ENCODE peak calls at places on chromosomes 3 and 15, in eight cellular contexts. S, J, R, C, O, M, N and H are unnamed samples.

GRCh38 chr15:40325188-40325587 is 1.7 kb downstream of the INAFM2 start:
- DNase-seq in S (peak; percentile 74), J (peak; percentile 46), R (no peak), C (no peak), O (no peak), M (no peak), N (no peak), H (no peak)

GRCh38 chr3:16012086-16012485 is 162.4 kb upstream of the GALNT15 start:
- DNase-seq in S (no peak), J (no peak), R (no peak), C (no peak), O (no peak), M (no peak), N (no peak), H (no peak)

GRCh38 chr3:195546130-195546560 is 3.0 kb upstream of the PPP1R2 start:
- DNase-seq in S (peak; percentile 87), J (peak; percentile 37), R (peak; percentile 80), C (no peak), O (no peak), M (no peak), N (peak; percentile 86), H (peak; percentile 85)

GRCh38 chr15:46489276-46489675 is 854.4 kb downstream of the SQOR start:
- DNase-seq in S (no peak), J (no peak), R (no peak), C (no peak), O (no peak), M (no peak), N (no peak), H (no peak)

GRCh38 chr3:188053710-188054379 is 100.1 kb upstream of the LPP start:
- DNase-seq in S (no peak), J (no peak), R (no peak), C (no peak), O (no peak), M (no peak), N (no peak), H (no peak)

GRCh38 chr3:59821274-59821673 is 771.4 kb upstream of the CFAP20DC start:
- DNase-seq in S (no peak), J (no peak), R (no peak), C (no peak), O (no peak), M (peak; percentile 38), N (no peak), H (no peak)

GRCh38 chr3:63909431-63909830 is 2.8 kb downstream of the SCAANT1 start:
- DNase-seq in S (peak; percentile 71), J (peak; percentile 35), R (no peak), C (no peak), O (no peak), M (no peak), N (no peak), H (no peak)

GRCh38 chr3:99774467-99774866 is 43.2 kb upstream of the CMSS1 start:
- DNase-seq in S (peak; percentile 58), J (peak; percentile 53), R (no peak), C (no peak), O (no peak), M (no peak), N (no peak), H (no peak)

GRCh38 chr15:39591896-39592315 is 11.0 kb downstream of the THBS1 start:
- DNase-seq in S (no peak), J (peak; percentile 37), R (no peak), C (no peak), O (no peak), M (no peak), N (no peak), H (no peak)

GRCh38 chr15:78315686-78316085 is 16.3 kb upstream of the SKIC8 start:
- DNase-seq in S (peak; percentile 13), J (no peak), R (no peak), C (no peak), O (peak; percentile 83), M (peak; percentile 11), N (no peak), H (no peak)

GRCh38 chr3:126347543-126348161 is 9.6 kb downstream of the KLF15 start:
- DNase-seq in S (peak; percentile 78), J (no peak), R (no peak), C (no peak), O (no peak), M (no peak), N (no peak), H (peak; percentile 18)

GRCh38 chr15:69656271-69657030 is 203.8 kb downstream of the RPLP1 start:
- DNase-seq in S (no peak), J (no peak), R (no peak), C (no peak), O (no peak), M (no peak), N (no peak), H (no peak)

GRCh38 chr3:104909188-104909587 is 457.5 kb upstream of the ALCAM start:
- DNase-seq in S (peak; percentile 67), J (peak; percentile 63), R (no peak), C (no peak), O (no peak), M (no peak), N (no peak), H (no peak)

GRCh38 chr15:98787936-98788757 is 139.8 kb downstream of the IGF1R start:
- DNase-seq in S (no peak), J (peak; percentile 47), R (no peak), C (no peak), O (peak; percentile 55), M (no peak), N (no peak), H (no peak)

GRCh38 chr15:58357529-58358476 is 74.0 kb upstream of the LIPC start:
- DNase-seq in S (peak; percentile 35), J (peak; percentile 74), R (no peak), C (no peak), O (no peak), M (peak; percentile 20), N (no peak), H (no peak)

GRCh38 chr3:45666729-45667440 is 22.3 kb upstream of the SACM1L start:
- DNase-seq in S (peak; percentile 83), J (peak; percentile 31), R (no peak), C (no peak), O (no peak), M (no peak), N (no peak), H (peak; percentile 79)

GRCh38 chr3:183984749-183985729 is 32.6 kb downstream of the ABCC5 start:
- DNase-seq in S (no peak), J (no peak), R (no peak), C (no peak), O (no peak), M (no peak), N (no peak), H (no peak)

DNA sequence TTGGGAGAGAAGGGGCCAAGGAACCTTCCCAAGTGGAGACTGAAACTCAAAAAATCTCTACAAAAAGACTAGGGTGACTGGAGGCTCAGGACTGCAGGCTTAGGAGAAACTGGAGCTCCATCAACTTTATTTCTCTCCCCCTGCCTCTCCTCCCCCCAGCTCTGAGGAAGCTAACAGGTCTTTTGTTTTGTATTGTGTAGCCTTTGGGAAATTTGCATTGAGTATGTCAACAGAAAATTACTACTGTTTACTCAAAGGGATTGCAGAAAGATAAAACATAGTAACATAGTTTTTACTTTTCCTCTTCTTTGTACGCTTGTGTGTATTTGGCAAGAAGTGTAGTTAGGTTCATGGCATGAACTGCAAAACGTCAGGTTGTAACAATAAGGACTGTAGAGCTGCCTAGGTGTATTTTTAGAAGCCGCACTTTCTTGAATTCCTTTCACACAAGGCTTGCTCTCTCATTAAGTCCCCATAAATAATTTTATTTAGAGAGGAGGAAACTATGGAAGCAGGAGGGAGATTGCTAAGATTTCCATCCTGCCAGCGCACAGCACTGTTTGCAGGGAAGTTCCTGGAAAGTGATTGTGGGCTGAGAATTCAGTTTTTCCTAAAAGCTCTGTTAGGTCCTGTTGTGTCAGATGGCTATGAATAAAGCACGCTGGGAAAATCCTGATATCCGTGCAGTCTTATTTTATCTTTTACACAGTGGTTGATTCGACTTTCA is 21.1 kb upstream of the SATB1 start:
- DNase-seq in S (no peak), J (no peak), R (no peak), C (no peak), O (peak; percentile 14), M (no peak), N (no peak), H (no peak)
- H3K4me3 ChIP-seq in S (no peak overlapping the region), J (no peak overlapping the region), R (peak overlapping the region; percentile 53), C (no peak overlapping the region), O (peak overlapping the region; percentile 79), M (peak overlapping the region; percentile 38), N (no peak overlapping the region), H (no peak overlapping the region)

DNA sequence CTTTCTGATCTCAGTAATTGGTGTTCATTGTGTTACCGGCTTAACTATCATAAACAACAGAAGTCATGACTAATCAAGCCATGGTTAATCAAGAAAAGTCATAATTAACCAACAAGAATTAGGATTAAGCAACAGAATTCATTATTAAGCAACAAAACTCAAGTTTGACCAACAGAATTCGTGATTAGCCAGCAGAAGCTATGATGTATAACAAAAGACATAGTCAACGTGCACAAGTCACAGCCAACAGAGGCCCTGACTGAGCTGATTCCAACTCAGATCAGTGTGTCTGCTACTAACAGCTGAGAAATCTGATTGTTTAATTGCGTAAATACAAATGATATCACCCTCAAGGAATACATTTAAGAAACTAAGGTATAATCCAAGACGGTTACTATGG is 67.7 kb downstream of the RARB start:
- DNase-seq in S (no peak), J (no peak), R (no peak), C (no peak), O (no peak), M (no peak), N (no peak), H (no peak)
- H3K27ac ChIP-seq in S (peak overlapping the region; percentile 4), J (no peak overlapping the region), R (no peak overlapping the region), C (no peak overlapping the region), O (no peak overlapping the region), M (no peak overlapping the region), N (no peak overlapping the region), H (no peak overlapping the region)

DNA sequence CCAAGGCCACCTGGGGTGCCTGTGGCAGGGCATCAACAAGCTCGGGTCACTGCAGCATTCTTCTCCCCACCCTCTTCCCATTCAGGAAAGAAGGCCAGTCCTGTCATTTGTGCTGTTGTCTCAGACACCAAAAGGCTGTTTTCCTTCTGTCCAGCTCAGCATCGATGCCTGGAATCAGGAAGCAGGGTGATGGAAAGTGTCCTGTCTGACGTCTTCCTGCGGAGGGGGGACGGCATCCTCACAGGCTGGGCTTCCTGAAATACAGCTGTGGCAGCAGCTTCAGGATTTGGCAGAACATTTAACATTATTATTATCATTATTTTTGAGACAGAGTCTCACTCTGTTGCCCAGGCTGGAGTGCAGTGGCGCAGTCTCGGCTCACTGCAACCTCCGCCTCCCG is 33.0 kb upstream of the ANKDD1A start:
- DNase-seq in S (no peak), J (no peak), R (no peak), C (no peak), O (no peak), M (no peak), N (no peak), H (peak; percentile 82)
- H3K4me1 ChIP-seq in S (peaks cover 35% of the 10 kb centered on the region), J (peaks cover 16% of the 10 kb centered on the region), R (no peaks in the 10 kb centered on the region), C (peaks cover 16% of the 10 kb centered on the region), O (peaks cover 12% of the 10 kb centered on the region), M (no peaks in the 10 kb centered on the region), N (peaks cover 8% of the 10 kb centered on the region), H (no peaks in the 10 kb centered on the region)

DNA sequence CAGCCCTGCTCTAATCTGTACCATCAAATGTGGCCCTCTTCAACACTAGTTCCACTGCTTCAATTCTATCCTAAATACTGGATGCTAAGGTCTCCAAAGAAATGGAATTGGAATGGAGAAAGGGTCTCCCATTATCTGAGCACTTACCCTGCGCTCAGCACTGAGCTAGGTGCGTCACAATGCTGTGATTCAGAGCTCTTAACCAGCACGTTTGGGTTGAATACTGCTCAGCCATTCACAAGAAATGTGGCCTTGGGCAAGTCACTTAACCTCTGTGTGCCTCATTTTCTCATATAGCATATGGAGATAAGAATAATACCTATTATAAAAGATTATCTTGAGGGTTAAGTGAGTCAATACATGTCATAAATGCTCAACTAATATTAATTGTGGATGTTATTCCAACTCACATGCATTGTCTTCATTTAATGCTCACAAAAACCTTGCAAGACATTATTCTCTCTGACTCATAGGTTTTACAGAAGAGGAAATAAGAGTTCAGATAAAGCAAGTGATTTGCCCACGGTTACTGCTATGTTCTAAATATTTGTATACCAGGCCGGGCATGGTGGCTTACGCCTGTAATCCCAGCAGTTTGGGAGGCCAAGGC is 27.4 kb upstream of the SRGAP3 start:
- DNase-seq in S (no peak), J (no peak), R (no peak), C (no peak), O (no peak), M (no peak), N (no peak), H (no peak)
- H3K4me3 ChIP-seq in S (no peak overlapping the region), J (no peak overlapping the region), R (no peak overlapping the region), C (no peak overlapping the region), O (no peak overlapping the region), M (no peak overlapping the region), N (no peak overlapping the region), H (no peak overlapping the region)